ENCODE peak calls at places on chromosome 1, in nine cellular contexts. One of them, this sample, is unnamed.

GRCh38 chr1:162229534-162229933 is 147.1 kb downstream of the SPATA46 start:
- DNase-seq in GM12865: no peak
- DNase-seq in dorsolateral prefrontal cortex: no peak
- DNase-seq in IMR-90: no peak
- DNase-seq in esophagus muscularis mucosa: no peak
- DNase-seq in epithelial cell of esophagus: no peak
- DNase-seq in prostate gland: no peak
- DNase-seq in fibroblast of lung: no peak
- DNase-seq in heart left ventricle: no peak
- DNase-seq in this sample: no peak

GRCh38 chr1:160884091-160884490 is 889 bp downstream of the ITLN1 start:
- DNase-seq in GM12865: no peak
- DNase-seq in dorsolateral prefrontal cortex: no peak
- DNase-seq in IMR-90: no peak
- DNase-seq in esophagus muscularis mucosa: no peak
- DNase-seq in epithelial cell of esophagus: no peak
- DNase-seq in prostate gland: no peak
- DNase-seq in fibroblast of lung: no peak
- DNase-seq in heart left ventricle: no peak
- DNase-seq in this sample: no peak

GRCh38 chr1:66613187-66613586 is 79.2 kb downstream of the SGIP1 start:
- DNase-seq in GM12865: no peak
- DNase-seq in dorsolateral prefrontal cortex: no peak
- DNase-seq in IMR-90: peak
- DNase-seq in esophagus muscularis mucosa: no peak
- DNase-seq in epithelial cell of esophagus: peak
- DNase-seq in prostate gland: no peak
- DNase-seq in fibroblast of lung: peak
- DNase-seq in heart left ventricle: no peak
- DNase-seq in this sample: no peak

GRCh38 chr1:80349218-80349617 is 1342.7 kb upstream of the ADGRL4 start:
- DNase-seq in GM12865: no peak
- DNase-seq in dorsolateral prefrontal cortex: no peak
- DNase-seq in IMR-90: no peak
- DNase-seq in esophagus muscularis mucosa: no peak
- DNase-seq in epithelial cell of esophagus: no peak
- DNase-seq in prostate gland: no peak
- DNase-seq in fibroblast of lung: no peak
- DNase-seq in heart left ventricle: no peak
- DNase-seq in this sample: no peak

GRCh38 chr1:52385376-52385775 is 18.8 kb downstream of the ORC1 start:
- DNase-seq in GM12865: no peak
- DNase-seq in dorsolateral prefrontal cortex: no peak
- DNase-seq in IMR-90: no peak
- DNase-seq in esophagus muscularis mucosa: no peak
- DNase-seq in epithelial cell of esophagus: no peak
- DNase-seq in prostate gland: no peak
- DNase-seq in fibroblast of lung: no peak
- DNase-seq in heart left ventricle: no peak
- DNase-seq in this sample: no peak

GRCh38 chr1:6958407-6958806 is 173.2 kb downstream of the CAMTA1 start:
- DNase-seq in GM12865: no peak
- DNase-seq in dorsolateral prefrontal cortex: no peak
- DNase-seq in IMR-90: peak
- DNase-seq in esophagus muscularis mucosa: no peak
- DNase-seq in epithelial cell of esophagus: no peak
- DNase-seq in prostate gland: no peak
- DNase-seq in fibroblast of lung: peak
- DNase-seq in heart left ventricle: no peak
- DNase-seq in this sample: no peak

GRCh38 chr1:178282949-178283367 is 189.1 kb downstream of the RASAL2 start:
- DNase-seq in GM12865: no peak
- DNase-seq in dorsolateral prefrontal cortex: no peak
- DNase-seq in IMR-90: peak
- DNase-seq in esophagus muscularis mucosa: no peak
- DNase-seq in epithelial cell of esophagus: peak
- DNase-seq in prostate gland: no peak
- DNase-seq in fibroblast of lung: peak
- DNase-seq in heart left ventricle: no peak
- DNase-seq in this sample: peak

GRCh38 chr1:205455581-205456382 is at the start of gene BLACAT1:
- DNase-seq in GM12865: no peak
- DNase-seq in dorsolateral prefrontal cortex: no peak
- DNase-seq in IMR-90: no peak
- DNase-seq in esophagus muscularis mucosa: no peak
- DNase-seq in epithelial cell of esophagus: no peak
- DNase-seq in prostate gland: no peak
- DNase-seq in fibroblast of lung: no peak
- DNase-seq in heart left ventricle: no peak
- DNase-seq in this sample: no peak

GRCh38 chr1:24118410-24119242 is 6.7 kb upstream of the MYOM3 start:
- DNase-seq in GM12865: no peak
- DNase-seq in dorsolateral prefrontal cortex: no peak
- DNase-seq in IMR-90: no peak
- DNase-seq in esophagus muscularis mucosa: no peak
- DNase-seq in epithelial cell of esophagus: no peak
- DNase-seq in prostate gland: no peak
- DNase-seq in fibroblast of lung: no peak
- DNase-seq in heart left ventricle: peak
- DNase-seq in this sample: no peak

GRCh38 chr1:230966358-230966873 is 12.2 kb downstream of the TTC13 start:
- DNase-seq in GM12865: no peak
- DNase-seq in dorsolateral prefrontal cortex: no peak
- DNase-seq in IMR-90: no peak
- DNase-seq in esophagus muscularis mucosa: no peak
- DNase-seq in epithelial cell of esophagus: no peak
- DNase-seq in prostate gland: no peak
- DNase-seq in fibroblast of lung: no peak
- DNase-seq in heart left ventricle: no peak
- DNase-seq in this sample: no peak

GRCh38 chr1:2416403-2416802 is 4.0 kb upstream of the PEX10 start:
- DNase-seq in GM12865: no peak
- DNase-seq in dorsolateral prefrontal cortex: no peak
- DNase-seq in IMR-90: no peak
- DNase-seq in esophagus muscularis mucosa: no peak
- DNase-seq in epithelial cell of esophagus: peak
- DNase-seq in prostate gland: peak
- DNase-seq in fibroblast of lung: no peak
- DNase-seq in heart left ventricle: no peak
- DNase-seq in this sample: no peak

GRCh38 chr1:8992936-8993687 is 33.1 kb downstream of the SLC2A7 start:
- DNase-seq in GM12865: no peak
- DNase-seq in dorsolateral prefrontal cortex: no peak
- DNase-seq in IMR-90: no peak
- DNase-seq in esophagus muscularis mucosa: no peak
- DNase-seq in epithelial cell of esophagus: no peak
- DNase-seq in prostate gland: no peak
- DNase-seq in fibroblast of lung: no peak
- DNase-seq in heart left ventricle: no peak
- DNase-seq in this sample: no peak
- TF ChIP-seq CTCF in GM12865: peak
- TF ChIP-seq CTCF in dorsolateral prefrontal cortex: no peak
- TF ChIP-seq CTCF in IMR-90: peak
- TF ChIP-seq CTCF in esophagus muscularis mucosa: no peak
- TF ChIP-seq CTCF in epithelial cell of esophagus: peak
- TF ChIP-seq CTCF in prostate gland: no peak
- TF ChIP-seq CTCF in fibroblast of lung: no peak
- TF ChIP-seq CTCF in heart left ventricle: no peak
- TF ChIP-seq CTCF in this sample: peak

GRCh38 chr1:41431490-41432350 is 52.8 kb downstream of the EDN2 start:
- DNase-seq in GM12865: no peak
- DNase-seq in dorsolateral prefrontal cortex: no peak
- DNase-seq in IMR-90: no peak
- DNase-seq in esophagus muscularis mucosa: no peak
- DNase-seq in epithelial cell of esophagus: no peak
- DNase-seq in prostate gland: no peak
- DNase-seq in fibroblast of lung: no peak
- DNase-seq in heart left ventricle: peak
- DNase-seq in this sample: no peak
- TF ChIP-seq CTCF in GM12865: no peak
- TF ChIP-seq CTCF in dorsolateral prefrontal cortex: no peak
- TF ChIP-seq CTCF in IMR-90: no peak
- TF ChIP-seq CTCF in esophagus muscularis mucosa: no peak
- TF ChIP-seq CTCF in epithelial cell of esophagus: no peak
- TF ChIP-seq CTCF in prostate gland: no peak
- TF ChIP-seq CTCF in fibroblast of lung: no peak
- TF ChIP-seq CTCF in heart left ventricle: no peak
- TF ChIP-seq CTCF in this sample: no peak

DNA sequence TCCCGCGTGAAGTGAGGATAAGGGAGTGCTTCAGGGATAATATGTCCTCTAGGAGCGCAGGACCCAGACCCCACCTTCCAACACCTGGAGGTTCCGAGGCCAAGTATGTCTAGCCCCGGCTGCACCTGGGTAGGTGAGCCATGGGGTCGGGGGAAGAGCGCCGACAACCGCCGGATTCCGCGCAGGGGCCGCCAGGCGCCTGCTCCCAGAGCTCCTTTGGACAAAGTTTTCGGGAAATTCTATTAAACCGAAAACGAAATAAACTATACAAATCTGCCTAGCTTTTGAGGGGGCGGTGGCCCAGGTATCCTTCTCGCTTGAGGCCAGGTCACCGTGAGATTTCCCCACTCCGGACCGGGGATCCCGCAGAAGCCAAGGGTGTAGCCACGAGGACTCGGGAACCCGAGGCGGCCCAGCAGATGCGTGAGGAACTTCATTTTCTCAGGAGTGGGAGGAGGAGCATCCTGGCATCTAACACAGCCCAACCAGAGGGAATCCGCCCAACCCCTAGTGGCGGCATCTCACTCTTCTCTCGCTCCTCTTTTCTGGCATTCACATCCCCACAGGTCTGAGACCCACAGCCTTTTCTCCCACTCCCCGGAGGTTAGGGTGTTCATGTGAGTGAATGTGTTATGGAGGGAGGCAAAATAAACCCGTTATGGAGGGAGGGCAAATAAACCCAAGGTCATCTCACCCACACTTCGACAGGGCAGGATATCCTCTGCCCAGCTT is 2.3 kb upstream of the DMRTA2 start:
- DNase-seq in GM12865: no peak
- DNase-seq in dorsolateral prefrontal cortex: no peak
- DNase-seq in IMR-90: no peak
- DNase-seq in esophagus muscularis mucosa: no peak
- DNase-seq in epithelial cell of esophagus: peak
- DNase-seq in prostate gland: no peak
- DNase-seq in fibroblast of lung: no peak
- DNase-seq in heart left ventricle: no peak
- DNase-seq in this sample: no peak
- TF ChIP-seq CTCF in GM12865: no peak
- TF ChIP-seq CTCF in dorsolateral prefrontal cortex: no peak
- TF ChIP-seq CTCF in IMR-90: no peak
- TF ChIP-seq CTCF in esophagus muscularis mucosa: no peak
- TF ChIP-seq CTCF in epithelial cell of esophagus: peak
- TF ChIP-seq CTCF in prostate gland: no peak
- TF ChIP-seq CTCF in fibroblast of lung: no peak
- TF ChIP-seq CTCF in heart left ventricle: no peak
- TF ChIP-seq CTCF in this sample: no peak

GRCh38 chr1:55289614-55290013 is 74.5 kb upstream of the USP24 start:
- DNase-seq in GM12865: no peak
- DNase-seq in dorsolateral prefrontal cortex: no peak
- DNase-seq in IMR-90: no peak
- DNase-seq in esophagus muscularis mucosa: no peak
- DNase-seq in epithelial cell of esophagus: no peak
- DNase-seq in prostate gland: no peak
- DNase-seq in fibroblast of lung: no peak
- DNase-seq in heart left ventricle: no peak
- DNase-seq in this sample: no peak
- TF ChIP-seq CTCF in GM12865: no peak
- TF ChIP-seq CTCF in dorsolateral prefrontal cortex: no peak
- TF ChIP-seq CTCF in IMR-90: peak
- TF ChIP-seq CTCF in esophagus muscularis mucosa: no peak
- TF ChIP-seq CTCF in epithelial cell of esophagus: peak
- TF ChIP-seq CTCF in prostate gland: no peak
- TF ChIP-seq CTCF in fibroblast of lung: no peak
- TF ChIP-seq CTCF in heart left ventricle: no peak
- TF ChIP-seq CTCF in this sample: no peak